ENCODE peak calls at places on chromosomes 1 and 21, in seven cellular contexts. J is kidney, L is tibial nerve, Z is A549, D is keratinocyte, R is SJSA1, C is A673. S is an unnamed sample.

GRCh38 chr21:36753556-36753955 is 54.6 kb downstream of the SIM2 start:
- DNase-seq in Z (peak; percentile 40), D (no peak), L (no peak), R (peak; percentile 88), J (no peak), C (no peak), S (no peak)

GRCh38 chr1:87421809-87422208 is 93.1 kb downstream of the LMO4 start:
- DNase-seq in D (no peak), L (no peak), C (no peak), R (no peak), Z (no peak), J (no peak), S (no peak)

GRCh38 chr1:35298464-35298863 is 30.0 kb downstream of the ZMYM4 start:
- DNase-seq in D (no peak), Z (peak; percentile 28), R (peak; percentile 39), L (no peak), J (peak; percentile 73), C (peak; percentile 49), S (peak; percentile 34)

GRCh38 chr1:64894438-64895196 is 71.7 kb downstream of the JAK1 start:
- DNase-seq in J (no peak), D (no peak), C (peak; percentile 45), R (no peak), Z (peak; percentile 56), L (no peak), S (no peak)

GRCh38 chr1:199619202-199619601 is 408.3 kb upstream of the NR5A2 start:
- DNase-seq in Z (no peak), L (no peak), C (no peak), R (no peak), D (no peak), J (no peak), S (no peak)

GRCh38 chr1:39410915-39411436 is 80.5 kb upstream of the BMP8A start:
- DNase-seq in L (peak; percentile 57), J (peak; percentile 86), C (peak; percentile 96), D (no peak), R (peak; percentile 73), Z (peak; percentile 74), S (no peak)

GRCh38 chr21:33541105-33541711 is 709 bp downstream of the GART start:
- DNase-seq in D (no peak), L (no peak), C (peak; percentile 43), Z (peak; percentile 40), R (no peak), J (no peak), S (peak; percentile 58)

GRCh38 chr1:218171302-218171893 is 113.7 kb upstream of the RRP15 start:
- DNase-seq in C (peak; percentile 43), L (no peak), J (no peak), Z (peak; percentile 46), R (peak; percentile 13), D (no peak), S (no peak)

GRCh38 chr1:1371354-1371740 is 3.7 kb downstream of the AURKAIP1 start:
- DNase-seq in C (no peak), L (no peak), D (no peak), J (peak; percentile 75), Z (no peak), R (no peak), S (peak; percentile 57)

GRCh38 chr1:32613472-32613871 is 36.9 kb downstream of the ZBTB8OS start:
- DNase-seq in Z (no peak), J (no peak), C (no peak), R (no peak), L (no peak), D (no peak), S (no peak)
- H3K4me1 ChIP-seq in Z (peaks cover 4% of the 10 kb centered on the region), J (no peaks in the 10 kb centered on the region), C (peaks cover 5% of the 10 kb centered on the region), R (peaks cover 9% of the 10 kb centered on the region), L (no peaks in the 10 kb centered on the region), D (peaks cover 4% of the 10 kb centered on the region), S (peaks cover 4% of the 10 kb centered on the region)

GRCh38 chr1:226644541-226645176 is 94.4 kb downstream of the ITPKB start:
- DNase-seq in R (peak; percentile 71), L (no peak), C (no peak), J (peak; percentile 41), Z (no peak), D (no peak), S (no peak)
- H3K4me1 ChIP-seq in R (peaks cover 46% of the 10 kb centered on the region), L (no peaks in the 10 kb centered on the region), C (no peaks in the 10 kb centered on the region), J (no peaks in the 10 kb centered on the region), Z (no peaks in the 10 kb centered on the region), D (peaks cover 10% of the 10 kb centered on the region), S (peaks cover 20% of the 10 kb centered on the region)

GRCh38 chr1:21913258-21913657 is 23.9 kb downstream of the HSPG2 start:
- DNase-seq in L (no peak), C (no peak), J (peak; percentile 63), Z (no peak), R (no peak), D (no peak), S (no peak)
- H3K4me1 ChIP-seq in L (peaks cover 8% of the 10 kb centered on the region), C (no peaks in the 10 kb centered on the region), J (peaks cover 46% of the 10 kb centered on the region), Z (peaks cover 45% of the 10 kb centered on the region), R (peaks cover 36% of the 10 kb centered on the region), D (peaks cover 24% of the 10 kb centered on the region), S (peaks cover 74% of the 10 kb centered on the region)

GRCh38 chr1:21903638-21904474 is 33.3 kb downstream of the HSPG2 start:
- DNase-seq in R (no peak), D (no peak), L (no peak), C (no peak), J (no peak), Z (no peak), S (no peak)
- H3K4me1 ChIP-seq in R (peaks cover 32% of the 10 kb centered on the region), D (peaks cover 16% of the 10 kb centered on the region), L (no peaks in the 10 kb centered on the region), C (no peaks in the 10 kb centered on the region), J (peaks cover 66% of the 10 kb centered on the region), Z (peaks cover 14% of the 10 kb centered on the region), S (peaks cover 65% of the 10 kb centered on the region)

GRCh38 chr1:201891451-201892045 is 2.9 kb downstream of the SHISA4 start:
- DNase-seq in D (no peak), J (peak; percentile 35), L (no peak), C (no peak), R (no peak), Z (no peak), S (no peak)

GRCh38 chr1:201893431-201893830 is 4.7 kb downstream of the SHISA4 start:
- DNase-seq in D (no peak), L (no peak), C (no peak), R (no peak), J (no peak), Z (no peak), S (no peak)

GRCh38 chr1:201890806-201891450 is 2.2 kb downstream of the SHISA4 start:
- DNase-seq in L (no peak), D (no peak), C (no peak), J (no peak), R (no peak), Z (no peak), S (no peak)

GRCh38 chr1:201890223-201890622 is 1.5 kb downstream of the SHISA4 start:
- DNase-seq in C (no peak), Z (no peak), R (no peak), L (no peak), J (no peak), D (no peak), S (no peak)

DNA sequence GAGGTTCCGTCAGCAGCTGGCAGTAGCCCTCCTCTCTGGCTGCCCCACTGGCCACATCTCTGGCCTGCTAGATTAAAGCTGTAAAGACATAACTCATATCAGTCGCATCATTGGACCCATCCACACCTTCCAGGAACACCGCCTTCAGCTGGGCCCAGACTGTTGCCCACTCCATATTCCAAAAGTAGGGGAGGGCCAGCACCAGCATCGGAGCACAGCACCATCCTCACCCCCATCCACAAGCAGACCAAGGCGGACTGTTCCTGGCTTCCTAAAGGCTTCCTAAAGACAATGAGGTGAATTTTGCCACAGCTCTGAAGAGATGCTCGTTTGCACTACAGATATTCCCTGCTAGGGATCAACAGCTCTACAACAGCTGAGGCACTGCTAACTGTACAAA is 3.5 kb downstream of the SHISA4 start:
- DNase-seq in Z (no peak), L (no peak), J (peak; percentile 10), C (no peak), R (no peak), D (no peak), S (no peak)
- H3K4me1 ChIP-seq in Z (peaks cover 13% of the 10 kb centered on the region), L (no peaks in the 10 kb centered on the region), J (peaks cover 17% of the 10 kb centered on the region), C (no peaks in the 10 kb centered on the region), R (peaks cover 51% of the 10 kb centered on the region), D (peaks cover 17% of the 10 kb centered on the region), S (peaks cover 12% of the 10 kb centered on the region)

GRCh38 chr1:3504151-3504822 is 49.8 kb downstream of the ARHGEF16 start:
- DNase-seq in C (no peak), L (peak; percentile 63), D (peak; percentile 41), Z (peak; percentile 74), J (peak; percentile 88), R (peak; percentile 87), S (peak; percentile 91)
- H3K4me1 ChIP-seq in C (no peaks in the 10 kb centered on the region), L (no peaks in the 10 kb centered on the region), D (peaks cover 6% of the 10 kb centered on the region), Z (peaks cover 21% of the 10 kb centered on the region), J (no peaks in the 10 kb centered on the region), R (peaks cover 28% of the 10 kb centered on the region), S (peaks cover 9% of the 10 kb centered on the region)

DNA sequence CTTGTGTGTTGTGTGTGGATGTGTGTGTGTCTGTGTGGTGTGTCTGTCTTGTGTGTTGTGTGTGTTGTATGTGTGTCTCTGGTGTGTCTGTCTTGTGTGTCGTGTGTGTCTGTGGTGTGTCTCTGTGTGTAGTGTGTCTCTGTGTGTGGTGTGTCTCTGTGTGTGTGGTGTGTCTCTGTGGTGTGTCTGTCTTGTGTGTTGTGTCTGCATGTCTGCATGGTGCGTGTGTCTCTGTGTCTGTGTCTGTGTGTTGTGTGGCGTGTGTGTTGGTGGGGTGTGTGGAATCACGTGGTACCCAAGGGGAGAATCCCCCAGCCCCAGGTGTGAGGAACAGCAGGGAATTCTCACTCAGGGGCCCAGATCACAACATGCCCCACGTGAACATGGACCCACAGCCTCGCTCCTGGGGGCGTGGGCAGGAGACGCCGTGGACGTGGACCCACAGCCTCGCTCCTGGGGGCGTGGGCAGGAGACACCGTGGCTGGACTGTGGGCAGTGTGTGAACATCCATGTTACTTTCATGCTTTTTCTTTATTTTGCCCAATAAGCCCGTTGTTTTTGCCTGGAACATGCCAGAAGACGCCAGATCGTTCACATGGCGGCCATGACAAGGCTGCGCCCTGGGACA is 67.8 kb downstream of the SLC19A1 start:
- DNase-seq in J (no peak), L (no peak), C (no peak), Z (no peak), D (no peak), R (no peak), S (no peak)
- H3K4me1 ChIP-seq in J (peaks cover 33% of the 10 kb centered on the region), L (no peaks in the 10 kb centered on the region), C (peaks cover 17% of the 10 kb centered on the region), Z (peaks cover 35% of the 10 kb centered on the region), D (peaks cover 22% of the 10 kb centered on the region), R (peaks cover 49% of the 10 kb centered on the region), S (peaks cover 32% of the 10 kb centered on the region)

GRCh38 chr1:183480971-183481431 is 8.7 kb downstream of the SMG7 start:
- DNase-seq in Z (no peak), R (peak; percentile 9), L (no peak), D (no peak), J (no peak), C (peak; percentile 24), S (no peak)
- H3K4me1 ChIP-seq in Z (peaks cover 26% of the 10 kb centered on the region), R (peaks cover 11% of the 10 kb centered on the region), L (no peaks in the 10 kb centered on the region), D (peaks cover 20% of the 10 kb centered on the region), J (peaks cover 6% of the 10 kb centered on the region), C (peaks cover 32% of the 10 kb centered on the region), S (peaks cover 40% of the 10 kb centered on the region)

GRCh38 chr1:21334214-21335087 is 44.2 kb upstream of the ECE1 start:
- DNase-seq in Z (peak; percentile 65), R (peak; percentile 86), D (no peak), J (peak; percentile 93), L (peak; percentile 61), C (peak; percentile 78), S (no peak)

GRCh38 chr1:21333824-21334213 is 43.6 kb upstream of the ECE1 start:
- DNase-seq in R (no peak), L (no peak), J (no peak), D (no peak), Z (no peak), C (no peak), S (no peak)

GRCh38 chr1:21337010-21337437 is 46.8 kb upstream of the ECE1 start:
- DNase-seq in J (no peak), C (no peak), L (no peak), D (no peak), R (no peak), Z (no peak), S (no peak)

GRCh38 chr1:21335750-21336168 is 45.5 kb upstream of the ECE1 start:
- DNase-seq in Z (no peak), C (peak; percentile 73), J (no peak), R (no peak), L (no peak), D (no peak), S (no peak)

GRCh38 chr1:21335088-21335678 is 44.9 kb upstream of the ECE1 start:
- DNase-seq in C (no peak), R (no peak), D (no peak), L (no peak), J (no peak), Z (no peak), S (no peak)
- H3K4me1 ChIP-seq in C (peaks cover 35% of the 10 kb centered on the region), R (peaks cover 35% of the 10 kb centered on the region), D (peaks cover 22% of the 10 kb centered on the region), L (no peaks in the 10 kb centered on the region), J (peaks cover 72% of the 10 kb centered on the region), Z (peaks cover 93% of the 10 kb centered on the region), S (peaks cover 87% of the 10 kb centered on the region)

S was measured in upper lobe of left lung.